ENCODE peak calls at places on chromosomes 6 and 20, in nine cellular contexts. One of them, this sample, is unnamed.

GRCh38 chr20:62287129-62287528 is 15.7 kb upstream of the ADRM1 start:
- DNase-seq in adrenal gland: no peak
- DNase-seq in astrocyte of the hippocampus: no peak
- DNase-seq in AG08396: no peak
- DNase-seq in HEK293T: no peak
- DNase-seq in EL: no peak
- DNase-seq in effector CD4-positive, alpha-beta T cell: no peak
- DNase-seq in NCI-H1105 treated with DMSO at 0.1 percent for 48 hours: no peak
- DNase-seq in KG1: no peak
- DNase-seq in this sample: no peak

GRCh38 chr6:79239538-79240168 is 5.2 kb upstream of the HMGN3 start:
- DNase-seq in adrenal gland: no peak
- DNase-seq in astrocyte of the hippocampus: no peak
- DNase-seq in AG08396: no peak
- DNase-seq in HEK293T: no peak
- DNase-seq in EL: no peak
- DNase-seq in effector CD4-positive, alpha-beta T cell: no peak
- DNase-seq in NCI-H1105 treated with DMSO at 0.1 percent for 48 hours: no peak
- DNase-seq in KG1: no peak
- DNase-seq in this sample: no peak

GRCh38 chr6:63804381-63804956 is 168.9 kb downstream of the PHF3 start:
- DNase-seq in adrenal gland: no peak
- DNase-seq in astrocyte of the hippocampus: peak
- DNase-seq in AG08396: peak
- DNase-seq in HEK293T: no peak
- DNase-seq in EL: peak
- DNase-seq in effector CD4-positive, alpha-beta T cell: no peak
- DNase-seq in NCI-H1105 treated with DMSO at 0.1 percent for 48 hours: no peak
- DNase-seq in KG1: no peak
- DNase-seq in this sample: no peak

GRCh38 chr20:59580208-59580980 is 23.9 kb upstream of the PHACTR3 start:
- DNase-seq in adrenal gland: peak
- DNase-seq in astrocyte of the hippocampus: no peak
- DNase-seq in AG08396: no peak
- DNase-seq in HEK293T: no peak
- DNase-seq in EL: no peak
- DNase-seq in effector CD4-positive, alpha-beta T cell: no peak
- DNase-seq in NCI-H1105 treated with DMSO at 0.1 percent for 48 hours: no peak
- DNase-seq in KG1: no peak
- DNase-seq in this sample: peak

GRCh38 chr6:2794171-2794730 is 29.1 kb downstream of the WRNIP1 start:
- DNase-seq in adrenal gland: no peak
- DNase-seq in astrocyte of the hippocampus: no peak
- DNase-seq in AG08396: no peak
- DNase-seq in HEK293T: no peak
- DNase-seq in EL: peak
- DNase-seq in effector CD4-positive, alpha-beta T cell: no peak
- DNase-seq in NCI-H1105 treated with DMSO at 0.1 percent for 48 hours: no peak
- DNase-seq in KG1: no peak
- DNase-seq in this sample: no peak

GRCh38 chr20:43188861-43189613 is 669 bp downstream of the PTPRT start:
- DNase-seq in adrenal gland: no peak
- DNase-seq in astrocyte of the hippocampus: peak
- DNase-seq in AG08396: peak
- DNase-seq in HEK293T: no peak
- DNase-seq in EL: no peak
- DNase-seq in effector CD4-positive, alpha-beta T cell: no peak
- DNase-seq in NCI-H1105 treated with DMSO at 0.1 percent for 48 hours: peak
- DNase-seq in KG1: no peak
- DNase-seq in this sample: no peak

GRCh38 chr20:3238616-3239025 is 369 bp downstream of the SLC4A11 start:
- DNase-seq in adrenal gland: peak
- DNase-seq in astrocyte of the hippocampus: peak
- DNase-seq in AG08396: peak
- DNase-seq in HEK293T: peak
- DNase-seq in EL: peak
- DNase-seq in effector CD4-positive, alpha-beta T cell: peak
- DNase-seq in NCI-H1105 treated with DMSO at 0.1 percent for 48 hours: no peak
- DNase-seq in KG1: no peak
- DNase-seq in this sample: no peak

GRCh38 chr6:26305097-26305841 is 59.7 kb upstream of the BTN3A2 start:
- DNase-seq in adrenal gland: peak
- DNase-seq in astrocyte of the hippocampus: peak
- DNase-seq in AG08396: no peak
- DNase-seq in HEK293T: peak
- DNase-seq in EL: peak
- DNase-seq in effector CD4-positive, alpha-beta T cell: no peak
- DNase-seq in NCI-H1105 treated with DMSO at 0.1 percent for 48 hours: no peak
- DNase-seq in KG1: peak
- DNase-seq in this sample: peak

GRCh38 chr6:135182993-135183531 is 2.0 kb downstream of the MYB start:
- DNase-seq in adrenal gland: no peak
- DNase-seq in astrocyte of the hippocampus: peak
- DNase-seq in AG08396: no peak
- DNase-seq in HEK293T: peak
- DNase-seq in EL: peak
- DNase-seq in effector CD4-positive, alpha-beta T cell: peak
- DNase-seq in NCI-H1105 treated with DMSO at 0.1 percent for 48 hours: peak
- DNase-seq in KG1: peak
- DNase-seq in this sample: peak

GRCh38 chr6:70221025-70221714 is 81.7 kb downstream of the COL9A1 start:
- DNase-seq in adrenal gland: no peak
- DNase-seq in astrocyte of the hippocampus: peak
- DNase-seq in AG08396: peak
- DNase-seq in HEK293T: peak
- DNase-seq in EL: peak
- DNase-seq in effector CD4-positive, alpha-beta T cell: no peak
- DNase-seq in NCI-H1105 treated with DMSO at 0.1 percent for 48 hours: peak
- DNase-seq in KG1: no peak
- DNase-seq in this sample: no peak

GRCh38 chr6:53818845-53819609 is 24.2 kb downstream of the LRRC1 start:
- DNase-seq in adrenal gland: no peak
- DNase-seq in astrocyte of the hippocampus: no peak
- DNase-seq in AG08396: no peak
- DNase-seq in HEK293T: no peak
- DNase-seq in EL: no peak
- DNase-seq in effector CD4-positive, alpha-beta T cell: no peak
- DNase-seq in NCI-H1105 treated with DMSO at 0.1 percent for 48 hours: no peak
- DNase-seq in KG1: no peak
- DNase-seq in this sample: no peak

GRCh38 chr6:31246051-31246495 is 25.8 kb downstream of the HLA-C start:
- DNase-seq in adrenal gland: no peak
- DNase-seq in astrocyte of the hippocampus: peak
- DNase-seq in AG08396: peak
- DNase-seq in HEK293T: peak
- DNase-seq in EL: peak
- DNase-seq in effector CD4-positive, alpha-beta T cell: no peak
- DNase-seq in NCI-H1105 treated with DMSO at 0.1 percent for 48 hours: no peak
- DNase-seq in KG1: no peak
- DNase-seq in this sample: no peak

GRCh38 chr6:109295766-109296156 is 86.5 kb downstream of the CD164 start:
- DNase-seq in adrenal gland: no peak
- DNase-seq in astrocyte of the hippocampus: no peak
- DNase-seq in AG08396: no peak
- DNase-seq in HEK293T: no peak
- DNase-seq in EL: no peak
- DNase-seq in effector CD4-positive, alpha-beta T cell: no peak
- DNase-seq in NCI-H1105 treated with DMSO at 0.1 percent for 48 hours: no peak
- DNase-seq in KG1: no peak
- DNase-seq in this sample: no peak

GRCh38 chr6:129507059-129507807 is 202.7 kb downstream of the ARHGAP18 start:
- DNase-seq in adrenal gland: no peak
- DNase-seq in astrocyte of the hippocampus: no peak
- DNase-seq in AG08396: no peak
- DNase-seq in HEK293T: no peak
- DNase-seq in EL: no peak
- DNase-seq in effector CD4-positive, alpha-beta T cell: no peak
- DNase-seq in NCI-H1105 treated with DMSO at 0.1 percent for 48 hours: no peak
- DNase-seq in KG1: no peak
- DNase-seq in this sample: no peak

GRCh38 chr6:16419636-16420331 is 181.4 kb downstream of the GMPR start:
- DNase-seq in adrenal gland: no peak
- DNase-seq in astrocyte of the hippocampus: no peak
- DNase-seq in AG08396: no peak
- DNase-seq in HEK293T: no peak
- DNase-seq in EL: no peak
- DNase-seq in effector CD4-positive, alpha-beta T cell: no peak
- DNase-seq in NCI-H1105 treated with DMSO at 0.1 percent for 48 hours: no peak
- DNase-seq in KG1: no peak
- DNase-seq in this sample: no peak

GRCh38 chr6:110180228-110181008 is at the start of gene CDC40:
- DNase-seq in adrenal gland: peak
- DNase-seq in astrocyte of the hippocampus: no peak
- DNase-seq in AG08396: peak
- DNase-seq in HEK293T: peak
- DNase-seq in EL: no peak
- DNase-seq in effector CD4-positive, alpha-beta T cell: peak
- DNase-seq in NCI-H1105 treated with DMSO at 0.1 percent for 48 hours: peak
- DNase-seq in KG1: no peak
- DNase-seq in this sample: peak

GRCh38 chr20:16260911-16261310 is 312.3 kb downstream of the KIF16B start:
- DNase-seq in adrenal gland: no peak
- DNase-seq in astrocyte of the hippocampus: peak
- DNase-seq in AG08396: no peak
- DNase-seq in HEK293T: no peak
- DNase-seq in EL: peak
- DNase-seq in effector CD4-positive, alpha-beta T cell: no peak
- DNase-seq in NCI-H1105 treated with DMSO at 0.1 percent for 48 hours: no peak
- DNase-seq in KG1: no peak
- DNase-seq in this sample: no peak

GRCh38 chr20:38187512-38187911 is 22.4 kb upstream of the TGM2 start:
- DNase-seq in adrenal gland: no peak
- DNase-seq in astrocyte of the hippocampus: no peak
- DNase-seq in AG08396: no peak
- DNase-seq in HEK293T: peak
- DNase-seq in EL: peak
- DNase-seq in effector CD4-positive, alpha-beta T cell: no peak
- DNase-seq in NCI-H1105 treated with DMSO at 0.1 percent for 48 hours: no peak
- DNase-seq in KG1: no peak
- DNase-seq in this sample: no peak

GRCh38 chr6:50952092-50952932 is 133.6 kb downstream of the TFAP2B start:
- DNase-seq in adrenal gland: no peak
- DNase-seq in astrocyte of the hippocampus: no peak
- DNase-seq in AG08396: no peak
- DNase-seq in HEK293T: no peak
- DNase-seq in EL: no peak
- DNase-seq in effector CD4-positive, alpha-beta T cell: no peak
- DNase-seq in NCI-H1105 treated with DMSO at 0.1 percent for 48 hours: peak
- DNase-seq in KG1: no peak
- DNase-seq in this sample: no peak

GRCh38 chr20:33604084-33604990 is 57.8 kb upstream of the C20orf144 start:
- DNase-seq in adrenal gland: no peak
- DNase-seq in astrocyte of the hippocampus: peak
- DNase-seq in AG08396: no peak
- DNase-seq in HEK293T: no peak
- DNase-seq in EL: no peak
- DNase-seq in effector CD4-positive, alpha-beta T cell: no peak
- DNase-seq in NCI-H1105 treated with DMSO at 0.1 percent for 48 hours: no peak
- DNase-seq in KG1: no peak
- DNase-seq in this sample: no peak

GRCh38 chr20:24772667-24773066 is 176.4 kb upstream of the CST7 start:
- DNase-seq in adrenal gland: no peak
- DNase-seq in astrocyte of the hippocampus: no peak
- DNase-seq in AG08396: no peak
- DNase-seq in HEK293T: no peak
- DNase-seq in EL: no peak
- DNase-seq in effector CD4-positive, alpha-beta T cell: no peak
- DNase-seq in NCI-H1105 treated with DMSO at 0.1 percent for 48 hours: no peak
- DNase-seq in KG1: no peak
- DNase-seq in this sample: no peak

GRCh38 chr20:34525709-34526416 is 9.6 kb downstream of the DYNLRB1 start:
- DNase-seq in adrenal gland: peak
- DNase-seq in astrocyte of the hippocampus: peak
- DNase-seq in AG08396: peak
- DNase-seq in HEK293T: no peak
- DNase-seq in EL: peak
- DNase-seq in effector CD4-positive, alpha-beta T cell: no peak
- DNase-seq in NCI-H1105 treated with DMSO at 0.1 percent for 48 hours: no peak
- DNase-seq in KG1: no peak
- DNase-seq in this sample: peak

GRCh38 chr20:53547664-53548239 is 45.9 kb downstream of the ZNF217 start:
- DNase-seq in adrenal gland: peak
- DNase-seq in astrocyte of the hippocampus: peak
- DNase-seq in AG08396: peak
- DNase-seq in HEK293T: peak
- DNase-seq in EL: peak
- DNase-seq in effector CD4-positive, alpha-beta T cell: no peak
- DNase-seq in NCI-H1105 treated with DMSO at 0.1 percent for 48 hours: peak
- DNase-seq in KG1: peak
- DNase-seq in this sample: no peak

GRCh38 chr6:44456070-44456965 is 68.8 kb downstream of the CDC5L start:
- DNase-seq in adrenal gland: no peak
- DNase-seq in astrocyte of the hippocampus: peak
- DNase-seq in AG08396: peak
- DNase-seq in HEK293T: peak
- DNase-seq in EL: peak
- DNase-seq in effector CD4-positive, alpha-beta T cell: peak
- DNase-seq in NCI-H1105 treated with DMSO at 0.1 percent for 48 hours: peak
- DNase-seq in KG1: no peak
- DNase-seq in this sample: peak

GRCh38 chr6:108735991-108736345 is 112.3 kb upstream of the ARMC2 start:
- DNase-seq in adrenal gland: no peak
- DNase-seq in astrocyte of the hippocampus: no peak
- DNase-seq in AG08396: no peak
- DNase-seq in HEK293T: no peak
- DNase-seq in EL: no peak
- DNase-seq in effector CD4-positive, alpha-beta T cell: no peak
- DNase-seq in NCI-H1105 treated with DMSO at 0.1 percent for 48 hours: no peak
- DNase-seq in KG1: no peak
- DNase-seq in this sample: no peak

This sample was measured in right cardiac atrium.